ENCODE peak calls at places on chromosomes 7 and 10, in ten cellular contexts. X is fibroblast of mammary gland, T is chondrocyte, M is foreskin keratinocyte, F is Panc1, W is H9, C is AG09319, S is neural progenitor cell, Y is GM12865, E is HFF-Myc. Q is an unnamed sample.

GRCh38 chr7:55360486-55360885 is 4.7 kb upstream of the LANCL2 start:
- DNase-seq in X (no peak), T (no peak), M (no peak), F (no peak), W (no peak), C (no peak), S (no peak), Y (no peak), E (no peak), Q (no peak)

GRCh38 chr7:21028186-21028989 is 241.7 kb upstream of the SP8 start:
- DNase-seq in X (peak), T (no peak), M (peak), F (no peak), W (peak), C (no peak), S (peak), Y (peak), E (no peak), Q (no peak)

GRCh38 chr10:113068178-113068890 is 118.3 kb downstream of the TCF7L2 start:
- DNase-seq in X (no peak), T (no peak), M (no peak), F (no peak), W (no peak), C (no peak), S (no peak), Y (no peak), E (no peak), Q (no peak)

GRCh38 chr7:137354361-137354760 is 10.8 kb upstream of the PTN start:
- DNase-seq in X (peak), T (no peak), M (no peak), F (no peak), W (no peak), C (no peak), S (no peak), Y (no peak), E (no peak), Q (no peak)

GRCh38 chr10:70586348-70586930 is 16.1 kb downstream of the PRF1 start:
- DNase-seq in X (no peak), T (no peak), M (no peak), F (no peak), W (peak), C (no peak), S (no peak), Y (no peak), E (no peak), Q (no peak)

GRCh38 chr7:150722403-150723065 is 6.1 kb downstream of the GIMAP1 start:
- DNase-seq in X (no peak), T (no peak), M (no peak), F (no peak), W (no peak), C (no peak), S (no peak), Y (no peak), E (no peak), Q (no peak)

GRCh38 chr10:75773139-75773801 is 341.8 kb downstream of the LRMDA start:
- DNase-seq in X (peak), T (no peak), M (no peak), F (no peak), W (no peak), C (no peak), S (no peak), Y (no peak), E (peak), Q (no peak)

GRCh38 chr7:29853072-29853471 is 46.8 kb downstream of the WIPF3 start:
- DNase-seq in X (no peak), T (no peak), M (no peak), F (no peak), W (no peak), C (no peak), S (no peak), Y (no peak), E (no peak), Q (no peak)

GRCh38 chr7:1681581-1681980 is 11.5 kb downstream of the ELFN1 start:
- DNase-seq in X (no peak), T (peak), M (no peak), F (no peak), W (no peak), C (no peak), S (no peak), Y (no peak), E (no peak), Q (no peak)

GRCh38 chr10:103548581-103549348 is 55.3 kb downstream of the NEURL1 start:
- DNase-seq in X (no peak), T (no peak), M (no peak), F (no peak), W (peak), C (no peak), S (no peak), Y (no peak), E (no peak), Q (no peak)

GRCh38 chr7:14424675-14425074 is 435.2 kb upstream of the ETV1 start:
- DNase-seq in X (peak), T (no peak), M (no peak), F (peak), W (no peak), C (no peak), S (no peak), Y (no peak), E (no peak), Q (no peak)

GRCh38 chr7:12770227-12770975 is 83.0 kb downstream of the ARL4A start:
- DNase-seq in X (no peak), T (no peak), M (no peak), F (no peak), W (no peak), C (no peak), S (no peak), Y (no peak), E (no peak), Q (no peak)

GRCh38 chr7:127708788-127709187 is 56.8 kb downstream of the SND1 start:
- DNase-seq in X (peak), T (no peak), M (no peak), F (peak), W (peak), C (peak), S (peak), Y (peak), E (peak), Q (peak)

GRCh38 chr10:132062641-132063390 is 2.9 kb upstream of the JAKMIP3 start:
- DNase-seq in X (no peak), T (peak), M (no peak), F (no peak), W (no peak), C (no peak), S (no peak), Y (no peak), E (no peak), Q (no peak)

GRCh38 chr10:133109736-133110532 is 22.2 kb downstream of the ADGRA1 start:
- DNase-seq in X (no peak), T (no peak), M (no peak), F (no peak), W (no peak), C (no peak), S (no peak), Y (no peak), E (no peak), Q (no peak)

GRCh38 chr10:58967551-58968418 is 208.7 kb upstream of the PHYHIPL start:
- DNase-seq in X (no peak), T (peak), M (no peak), F (no peak), W (peak), C (no peak), S (peak), Y (peak), E (no peak), Q (peak)

GRCh38 chr10:119238577-119238976 is 31.2 kb downstream of the GRK5 start:
- DNase-seq in X (peak), T (no peak), M (no peak), F (no peak), W (no peak), C (no peak), S (no peak), Y (no peak), E (no peak), Q (no peak)

GRCh38 chr7:155984609-155985405 is 172.5 kb upstream of the SHH start:
- DNase-seq in X (no peak), T (peak), M (no peak), F (no peak), W (peak), C (no peak), S (no peak), Y (no peak), E (no peak), Q (no peak)

GRCh38 chr7:86445285-86445684 is 198.4 kb upstream of the GRM3 start:
- DNase-seq in X (no peak), T (no peak), M (no peak), F (no peak), W (no peak), C (no peak), S (no peak), Y (no peak), E (no peak), Q (no peak)

GRCh38 chr10:5254488-5254887 is 57.9 kb downstream of the AKR1C4 start:
- DNase-seq in X (no peak), T (no peak), M (no peak), F (no peak), W (no peak), C (no peak), S (no peak), Y (no peak), E (no peak), Q (no peak)

DNA sequence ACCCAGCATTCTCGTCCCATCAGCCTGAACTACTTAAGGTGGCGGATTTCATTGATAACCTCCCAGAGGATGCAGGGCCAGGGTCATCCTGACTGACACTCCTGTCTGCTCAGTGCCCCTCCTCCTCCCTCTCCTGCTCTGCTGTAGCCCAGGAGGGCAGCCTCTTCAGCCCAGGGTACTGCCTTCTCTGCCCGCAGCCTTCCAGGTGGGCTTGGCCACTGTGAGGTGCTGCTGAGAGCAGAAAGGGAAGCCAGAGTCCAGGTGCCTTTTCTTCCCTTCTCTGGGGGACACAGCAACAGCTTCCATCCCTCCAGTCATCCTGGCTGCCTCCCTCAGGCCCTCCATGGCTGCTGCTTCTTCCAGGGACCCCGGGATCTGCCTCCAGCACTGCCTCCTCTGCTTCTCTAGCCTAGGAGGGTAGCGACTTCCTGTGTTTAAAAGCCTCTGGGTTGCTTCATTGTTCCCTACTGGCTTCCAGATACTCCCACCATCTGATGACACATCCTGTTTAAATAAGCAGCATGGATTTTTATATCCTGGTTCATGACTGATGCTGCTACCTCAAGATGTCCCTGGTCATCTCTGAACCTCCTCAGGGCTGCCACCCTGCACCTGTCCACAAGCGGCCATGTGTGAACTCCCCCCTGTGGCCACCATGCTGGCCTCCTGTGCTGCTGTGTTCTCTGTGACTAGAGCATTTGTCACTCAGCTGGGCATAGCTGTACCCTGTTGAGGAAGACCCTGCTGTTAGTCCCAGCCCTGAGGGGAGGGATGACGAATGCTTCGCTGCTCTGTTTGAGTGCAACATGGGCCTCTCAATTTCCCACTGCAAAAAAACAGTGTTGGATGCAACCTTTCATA is 55.8 kb downstream of the AKR1C4 start:
- DNase-seq in X (peak), T (peak), M (no peak), F (no peak), W (peak), C (no peak), S (peak), Y (no peak), E (no peak), Q (no peak)
- TF ChIP-seq CTCF in X (no peak), T (no peak), M (no peak), F (no peak), W (no peak), C (no peak), S (no peak), Y (no peak), E (no peak), Q (no peak)

DNA sequence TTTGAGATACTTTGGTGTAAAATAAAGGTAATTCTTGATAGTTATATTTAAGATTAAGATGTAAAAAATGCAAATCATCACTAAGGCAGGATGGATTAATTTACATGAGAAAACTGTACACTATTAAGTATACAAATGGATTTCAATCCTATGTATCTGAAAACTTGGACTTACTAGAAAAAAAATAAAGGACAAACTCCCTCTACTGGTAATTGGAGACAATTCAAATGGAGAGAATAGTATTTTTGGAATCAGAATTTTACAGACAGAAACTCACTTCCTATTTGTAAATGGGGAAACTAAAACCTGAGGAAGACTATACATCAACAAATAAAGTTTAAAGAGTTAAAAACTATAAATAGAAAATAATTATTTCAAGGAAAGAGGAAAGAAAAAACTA is 62.6 kb downstream of the CUL2 start:
- DNase-seq in X (peak), T (no peak), M (no peak), F (no peak), W (no peak), C (no peak), S (no peak), Y (no peak), E (no peak), Q (no peak)
- TF ChIP-seq CTCF in X (peak), T (peak), M (peak), F (peak), W (peak), C (peak), S (peak), Y (no peak), E (peak), Q (peak)

GRCh38 chr7:31121641-31122040 is 69.5 kb downstream of the ADCYAP1R1 start:
- DNase-seq in X (no peak), T (no peak), M (no peak), F (no peak), W (no peak), C (no peak), S (no peak), Y (no peak), E (no peak), Q (no peak)

GRCh38 chr7:31122649-31123058 is 70.5 kb downstream of the ADCYAP1R1 start:
- DNase-seq in X (peak), T (no peak), M (peak), F (peak), W (peak), C (peak), S (peak), Y (peak), E (peak), Q (peak)

GRCh38 chr7:31125171-31125570 is 73.1 kb downstream of the ADCYAP1R1 start:
- DNase-seq in X (no peak), T (no peak), M (no peak), F (no peak), W (no peak), C (no peak), S (no peak), Y (no peak), E (no peak), Q (no peak)

GRCh38 chr7:31123317-31123716 is 71.2 kb downstream of the ADCYAP1R1 start:
- DNase-seq in X (no peak), T (no peak), M (no peak), F (no peak), W (peak), C (no peak), S (no peak), Y (no peak), E (no peak), Q (no peak)

DNA sequence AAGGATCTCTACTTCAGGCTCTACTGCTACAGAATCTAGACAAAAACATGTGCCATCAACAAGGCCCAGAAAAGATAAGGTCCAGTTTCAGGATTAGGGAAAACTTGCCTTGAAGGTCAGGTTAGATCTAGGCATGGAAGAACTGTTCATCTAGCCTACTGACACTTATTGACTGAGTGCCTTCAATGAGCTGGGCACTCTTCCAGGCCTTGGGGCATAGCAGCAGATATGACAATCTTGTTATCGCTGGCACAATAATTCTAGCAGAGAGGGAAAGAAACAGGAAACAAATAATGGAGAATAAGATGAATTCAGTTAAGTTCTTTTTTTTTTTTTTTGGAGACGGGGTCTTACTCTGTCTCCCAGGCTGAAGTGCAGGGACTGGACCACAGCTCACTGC is 71.6 kb downstream of the ADCYAP1R1 start:
- DNase-seq in X (no peak), T (no peak), M (no peak), F (no peak), W (no peak), C (no peak), S (no peak), Y (no peak), E (no peak), Q (no peak)
- TF ChIP-seq CTCF in X (no peak), T (no peak), M (no peak), F (no peak), W (no peak), C (no peak), S (no peak), Y (no peak), E (no peak), Q (no peak)

GRCh38 chr7:140674899-140675701 is 2.4 kb downstream of the ADCK2 start:
- DNase-seq in X (peak), T (peak), M (no peak), F (no peak), W (peak), C (peak), S (peak), Y (no peak), E (peak), Q (peak)
- TF ChIP-seq CTCF in X (peak), T (peak), M (peak), F (no peak), W (peak), C (peak), S (peak), Y (no peak), E (peak), Q (no peak)

GRCh38 chr7:39891879-39892278 is 58.2 kb upstream of the CDK13 start:
- DNase-seq in X (no peak), T (no peak), M (no peak), F (no peak), W (no peak), C (no peak), S (no peak), Y (no peak), E (no peak), Q (no peak)

GRCh38 chr7:39898867-39899266 is 51.2 kb upstream of the CDK13 start:
- DNase-seq in X (no peak), T (no peak), M (no peak), F (no peak), W (no peak), C (no peak), S (no peak), Y (no peak), E (no peak), Q (no peak)

GRCh38 chr7:39894904-39895303 is 55.2 kb upstream of the CDK13 start:
- DNase-seq in X (no peak), T (no peak), M (peak), F (no peak), W (no peak), C (no peak), S (no peak), Y (no peak), E (no peak), Q (no peak)

GRCh38 chr7:39892361-39892760 is 57.7 kb upstream of the CDK13 start:
- DNase-seq in X (no peak), T (no peak), M (no peak), F (no peak), W (no peak), C (no peak), S (no peak), Y (no peak), E (no peak), Q (no peak)

GRCh38 chr7:39896840-39897239 is 53.2 kb upstream of the CDK13 start:
- DNase-seq in X (no peak), T (no peak), M (no peak), F (no peak), W (no peak), C (no peak), S (no peak), Y (no peak), E (no peak), Q (no peak)
- TF ChIP-seq CTCF in X (no peak), T (no peak), M (no peak), F (no peak), W (no peak), C (no peak), S (no peak), Y (no peak), E (no peak), Q (no peak)

GRCh38 chr7:101804642-101805401 is 12.6 kb upstream of the CUX1 start:
- DNase-seq in X (no peak), T (no peak), M (no peak), F (no peak), W (peak), C (no peak), S (peak), Y (peak), E (no peak), Q (no peak)
- TF ChIP-seq CTCF in X (no peak), T (peak), M (peak), F (no peak), W (peak), C (no peak), S (peak), Y (peak), E (peak), Q (peak)

DNA sequence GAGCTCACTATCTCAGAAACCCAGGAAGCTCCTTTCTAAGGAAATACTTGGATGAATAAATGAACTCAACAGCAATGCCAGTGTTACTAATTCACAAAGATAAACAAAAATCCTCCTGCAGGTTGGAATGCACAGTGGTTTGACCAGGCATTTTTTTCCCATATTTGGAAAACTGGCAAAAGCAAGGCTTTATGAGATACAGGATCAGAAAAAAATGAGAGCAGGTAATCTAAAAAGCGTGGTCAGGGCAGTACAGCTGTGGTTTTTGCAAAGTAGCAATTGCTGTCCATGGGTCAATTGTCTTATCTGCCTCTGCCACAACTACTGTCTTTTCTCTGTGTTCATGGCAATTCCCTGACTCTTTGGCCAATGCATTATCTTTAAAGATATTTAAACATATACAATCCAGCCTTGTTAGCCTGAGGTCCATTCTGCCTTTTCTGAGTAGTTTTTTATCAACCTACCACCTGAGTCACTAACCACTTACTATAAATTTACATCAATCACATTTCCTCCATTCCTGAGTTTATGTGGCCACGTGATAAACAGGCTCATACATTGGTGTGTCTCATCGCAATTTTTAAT is 564.5 kb upstream of the IGFBP3 start:
- DNase-seq in X (peak), T (no peak), M (peak), F (no peak), W (no peak), C (no peak), S (no peak), Y (no peak), E (no peak), Q (no peak)
- TF ChIP-seq CTCF in X (peak), T (peak), M (peak), F (no peak), W (no peak), C (peak), S (no peak), Y (no peak), E (no peak), Q (no peak)

DNA sequence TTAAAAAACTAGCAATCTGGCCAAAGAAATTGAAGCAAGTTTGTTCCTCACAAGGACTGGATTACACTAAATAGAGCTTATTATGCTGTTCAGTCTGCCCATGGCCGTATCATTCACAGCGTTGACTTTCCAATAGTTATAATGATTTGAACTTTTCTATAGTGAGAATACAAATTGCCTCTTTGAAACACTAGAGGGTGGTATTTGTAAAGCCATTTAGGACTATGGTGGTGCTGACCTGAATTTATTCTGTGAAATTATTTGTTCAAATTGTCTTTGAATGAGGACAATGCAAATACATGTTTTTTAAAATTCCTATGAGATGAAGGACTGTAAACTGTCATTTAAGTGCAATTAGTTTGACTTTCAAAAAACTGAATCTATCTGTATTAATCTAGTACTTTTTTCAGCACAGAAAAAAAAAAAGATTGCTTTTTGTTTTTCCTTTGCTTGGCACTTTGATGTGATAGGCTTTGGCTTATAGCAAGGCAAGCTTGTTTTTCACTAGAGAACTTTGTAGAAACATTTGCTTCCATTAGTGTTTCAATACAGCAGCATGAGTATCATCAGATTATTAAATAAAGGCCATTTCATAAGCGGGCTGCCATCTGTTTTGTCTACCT is 122.6 kb upstream of the TMEM229A start:
- DNase-seq in X (peak), T (no peak), M (no peak), F (no peak), W (no peak), C (no peak), S (peak), Y (peak), E (no peak), Q (no peak)
- TF ChIP-seq CTCF in X (peak), T (peak), M (peak), F (peak), W (peak), C (peak), S (peak), Y (peak), E (no peak), Q (peak)